ENCODE peak calls at places on chromosomes 13 and 19, in ten cellular contexts. A is hippocampal formation; B is stromal cell of bone marrow; T is GM12865; E is T1000; I is heart right ventricle; C is naive thymus-derived CD4-positive, alpha-beta T cell; K is left colon; V is effector CD4-positive, alpha-beta T cell; H is EL. N is an unnamed sample.

GRCh38 chr13:112793545-112794445 is 104.0 kb downstream of the ATP11A start:
- DNase-seq in A (no peak), B (no peak), T (no peak), E (no peak), I (no peak), C (no peak), K (no peak), V (no peak), H (no peak), N (no peak)

GRCh38 chr19:11578342-11579142 is 1.1 kb upstream of the ACP5 start:
- DNase-seq in A (peak; percentile 12), B (no peak), T (peak; percentile 55), E (no peak), I (peak; percentile 46), C (peak; percentile 49), K (peak; percentile 68), V (peak; percentile 16), H (no peak), N (peak; percentile 76)

GRCh38 chr19:49216076-49216475 is 58.5 kb downstream of the TRPM4 start:
- DNase-seq in A (no peak), B (peak; percentile 59), T (no peak), E (peak; percentile 21), I (no peak), C (no peak), K (no peak), V (no peak), H (peak; percentile 83), N (no peak)

GRCh38 chr13:30998548-30999140 is 66.2 kb downstream of the TEX26 start:
- DNase-seq in A (peak; percentile 33), B (peak; percentile 60), T (no peak), E (no peak), I (no peak), C (no peak), K (no peak), V (no peak), H (no peak), N (no peak)

GRCh38 chr13:43129511-43130130 is 106.2 kb downstream of the DNAJC15 start:
- DNase-seq in A (no peak), B (no peak), T (no peak), E (no peak), I (no peak), C (no peak), K (no peak), V (no peak), H (no peak), N (no peak)

GRCh38 chr19:6834433-6834832 is 52.9 kb upstream of the ADGRE1 start:
- DNase-seq in A (no peak), B (no peak), T (no peak), E (no peak), I (no peak), C (no peak), K (no peak), V (no peak), H (no peak), N (no peak)

GRCh38 chr13:77919351-77920294 is 992 bp upstream of the EDNRB start:
- DNase-seq in A (peak; percentile 10), B (no peak), T (peak; percentile 18), E (no peak), I (peak; percentile 70), C (no peak), K (peak; percentile 23), V (no peak), H (peak; percentile 3), N (no peak)

GRCh38 chr13:47397739-47398138 is 500.9 kb upstream of the HTR2A start:
- DNase-seq in A (no peak), B (no peak), T (no peak), E (no peak), I (no peak), C (no peak), K (no peak), V (no peak), H (peak; percentile 61), N (no peak)

GRCh38 chr13:94598281-94598680 is 2.3 kb upstream of the TGDS start:
- DNase-seq in A (no peak), B (no peak), T (no peak), E (no peak), I (no peak), C (no peak), K (no peak), V (no peak), H (peak; percentile 16), N (no peak)

GRCh38 chr13:50460366-50460765 is 383.1 kb downstream of the DLEU7 start:
- DNase-seq in A (no peak), B (no peak), T (no peak), E (no peak), I (no peak), C (no peak), K (no peak), V (no peak), H (no peak), N (no peak)

GRCh38 chr13:100244431-100244830 is 155.5 kb downstream of the PCCA start:
- DNase-seq in A (no peak), B (peak; percentile 10), T (no peak), E (no peak), I (no peak), C (no peak), K (no peak), V (no peak), H (no peak), N (no peak)

GRCh38 chr13:30616927-30617314 is 799 bp upstream of the USPL1 start:
- DNase-seq in A (peak; percentile 80), B (peak; percentile 88), T (peak; percentile 83), E (no peak), I (no peak), C (peak; percentile 69), K (peak; percentile 66), V (peak; percentile 33), H (peak; percentile 79), N (peak; percentile 52)

N was measured in GM20000.